ENCODE peak calls at places on chromosome 18, in eight cellular contexts. D, B, Y, V, Q, C, R and W are unnamed samples.

GRCh38 chr18:63297678-63298392 is 21.7 kb downstream of the BCL2 start:
- DNase-seq in D (no peak), B (no peak), Y (peak; percentile 36), V (no peak), Q (no peak), C (no peak), R (no peak), W (no peak)

GRCh38 chr18:42064109-42064508 is 109.1 kb downstream of the PIK3C3 start:
- DNase-seq in D (no peak), B (no peak), Y (no peak), V (no peak), Q (no peak), C (no peak), R (no peak), W (no peak)

GRCh38 chr18:13583567-13584245 is 142.7 kb downstream of the FAM210A start:
- DNase-seq in D (no peak), B (no peak), Y (no peak), V (no peak), Q (no peak), C (no peak), R (no peak), W (no peak)

GRCh38 chr18:22514655-22515054 is 96.9 kb upstream of the CTAGE1 start:
- DNase-seq in D (no peak), B (no peak), Y (no peak), V (no peak), Q (no peak), C (no peak), R (no peak), W (no peak)

GRCh38 chr18:35084494-35085449 is 43.6 kb downstream of the MAPRE2 start:
- DNase-seq in D (no peak), B (no peak), Y (no peak), V (no peak), Q (no peak), C (no peak), R (no peak), W (no peak)

GRCh38 chr18:78304199-78304826 is 675.3 kb upstream of the SALL3 start:
- DNase-seq in D (no peak), B (no peak), Y (no peak), V (no peak), Q (no peak), C (no peak), R (no peak), W (no peak)

GRCh38 chr18:52992041-52992440 is 652.0 kb downstream of the DCC start:
- DNase-seq in D (no peak), B (no peak), Y (no peak), V (no peak), Q (no peak), C (peak; percentile 40), R (no peak), W (no peak)

GRCh38 chr18:32048507-32049091 is 30.0 kb downstream of the RNF125 start:
- DNase-seq in D (no peak), B (no peak), Y (peak; percentile 23), V (peak; percentile 3), Q (peak; percentile 12), C (no peak), R (no peak), W (no peak)

GRCh38 chr18:48645427-48646002 is 106.7 kb downstream of the CTIF start:
- DNase-seq in D (no peak), B (no peak), Y (no peak), V (no peak), Q (no peak), C (no peak), R (no peak), W (no peak)

GRCh38 chr18:55768255-55768654 is 180.3 kb upstream of the TCF4 start:
- DNase-seq in D (no peak), B (no peak), Y (no peak), V (no peak), Q (no peak), C (no peak), R (no peak), W (no peak)

GRCh38 chr18:12278153-12278764 is 24.1 kb downstream of the CIDEA start:
- DNase-seq in D (no peak), B (no peak), Y (peak; percentile 53), V (no peak), Q (no peak), C (peak; percentile 25), R (no peak), W (no peak)
- TF ChIP-seq CTCF in D (no peak), B (peak; percentile 51), Y (no peak), V (peak; percentile 17), Q (no peak), C (peak; percentile 38), R (peak; percentile 35), W (no peak)

GRCh38 chr18:29874519-29875098 is 1167.9 kb downstream of the DSC3 start:
- DNase-seq in D (peak; percentile 23), B (peak; percentile 10), Y (no peak), V (no peak), Q (no peak), C (peak; percentile 31), R (peak; percentile 24), W (peak; percentile 4)

GRCh38 chr18:29882620-29883019 is 1159.9 kb downstream of the DSC3 start:
- DNase-seq in D (no peak), B (no peak), Y (no peak), V (no peak), Q (no peak), C (no peak), R (no peak), W (no peak)

GRCh38 chr18:29883114-29883513 is 1159.4 kb downstream of the DSC3 start:
- DNase-seq in D (no peak), B (no peak), Y (no peak), V (no peak), Q (no peak), C (no peak), R (no peak), W (no peak)

GRCh38 chr18:29879763-29880162 is 1162.8 kb downstream of the DSC3 start:
- DNase-seq in D (no peak), B (no peak), Y (no peak), V (no peak), Q (no peak), C (no peak), R (no peak), W (no peak)
- TF ChIP-seq CTCF in D (no peak), B (peak; percentile 9), Y (no peak), V (no peak), Q (no peak), C (peak; percentile 13), R (no peak), W (peak; percentile 2)

GRCh38 chr18:73461038-73461779 is 593.4 kb upstream of the NETO1 start:
- DNase-seq in D (no peak), B (no peak), Y (no peak), V (no peak), Q (no peak), C (no peak), R (no peak), W (no peak)

GRCh38 chr18:73462092-73462491 is 594.3 kb upstream of the NETO1 start:
- DNase-seq in D (no peak), B (no peak), Y (no peak), V (peak; percentile 78), Q (peak; percentile 63), C (no peak), R (no peak), W (no peak)

GRCh38 chr18:73456643-73457042 is 588.9 kb upstream of the NETO1 start:
- DNase-seq in D (no peak), B (no peak), Y (no peak), V (no peak), Q (no peak), C (no peak), R (no peak), W (no peak)

GRCh38 chr18:73458186-73458964 is 590.6 kb upstream of the NETO1 start:
- DNase-seq in D (no peak), B (no peak), Y (no peak), V (no peak), Q (no peak), C (no peak), R (no peak), W (no peak)

GRCh38 chr18:73461780-73462059 is 593.9 kb upstream of the NETO1 start:
- DNase-seq in D (no peak), B (no peak), Y (no peak), V (peak; percentile 21), Q (no peak), C (no peak), R (no peak), W (no peak)
- TF ChIP-seq CTCF in D (no peak), B (no peak), Y (no peak), V (no peak), Q (no peak), C (no peak), R (no peak), W (no peak)

GRCh38 chr18:2186967-2187366 is 384.3 kb downstream of the METTL4 start:
- DNase-seq in D (no peak), B (no peak), Y (no peak), V (no peak), Q (no peak), C (no peak), R (no peak), W (no peak)
- TF ChIP-seq CTCF in D (no peak), B (no peak), Y (no peak), V (no peak), Q (no peak), C (no peak), R (no peak), W (no peak)

GRCh38 chr18:75130591-75131274 is 78.2 kb downstream of the PTGR3 start:
- DNase-seq in D (no peak), B (no peak), Y (peak; percentile 11), V (no peak), Q (no peak), C (peak; percentile 4), R (no peak), W (no peak)
- TF ChIP-seq CTCF in D (no peak), B (no peak), Y (no peak), V (peak; percentile 30), Q (peak; percentile 26), C (no peak), R (peak; percentile 4), W (no peak)

DNA sequence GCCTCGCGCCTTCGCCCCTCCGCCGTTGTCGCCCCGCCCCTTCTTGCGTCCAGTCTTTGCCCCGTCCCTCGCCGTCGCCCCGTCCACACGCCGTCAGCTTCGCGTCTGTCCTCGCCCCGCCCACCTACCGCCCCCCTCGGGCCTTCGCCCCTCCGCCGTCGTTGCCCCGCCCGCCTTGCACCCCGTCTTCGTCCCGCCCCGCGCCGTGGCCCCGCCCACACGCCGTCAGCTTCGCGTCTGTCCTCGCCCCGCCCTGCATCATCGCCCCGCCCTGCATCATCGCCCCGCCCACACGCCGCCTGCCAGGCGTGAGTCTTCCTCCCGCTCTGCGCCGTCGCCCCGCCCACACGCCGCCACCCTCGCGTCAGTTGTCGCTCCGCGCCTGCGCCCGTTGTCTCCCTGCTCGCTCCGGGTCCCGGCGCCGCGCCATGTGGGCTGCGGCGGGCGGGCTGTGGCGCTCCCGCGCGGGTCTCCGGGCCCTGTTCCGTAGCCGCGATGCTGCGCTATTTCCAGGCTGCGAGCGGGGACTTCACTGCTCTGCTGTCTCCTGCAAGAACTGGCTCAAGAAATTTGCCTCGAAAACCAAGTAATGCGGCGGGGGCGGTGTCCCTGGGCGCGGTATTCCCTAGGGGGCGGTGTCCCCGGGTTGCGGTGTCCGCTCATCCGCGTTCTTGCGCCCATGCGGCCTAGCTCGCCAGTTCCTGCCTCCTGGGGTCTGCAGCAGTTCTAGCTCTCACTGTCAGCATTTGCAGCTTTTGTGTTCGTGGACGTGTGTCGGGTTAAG is at the start of gene RBFA:
- DNase-seq in D (peak; percentile 100), B (peak; percentile 94), Y (peak; percentile 97), V (peak; percentile 98), Q (peak; percentile 98), C (peak; percentile 100), R (peak; percentile 99), W (peak; percentile 99)
- TF ChIP-seq CTCF in D (peak; percentile 58), B (peak; percentile 53), Y (peak; percentile 40), V (peak; percentile 32), Q (peak; percentile 6), C (peak; percentile 74), R (peak; percentile 52), W (peak; percentile 33)

GRCh38 chr18:3667255-3668137 is 217.5 kb downstream of the TGIF1 start:
- DNase-seq in D (no peak), B (no peak), Y (no peak), V (no peak), Q (no peak), C (no peak), R (no peak), W (no peak)
- TF ChIP-seq CTCF in D (no peak), B (no peak), Y (no peak), V (no peak), Q (no peak), C (no peak), R (no peak), W (no peak)